ENCODE peak calls at places on chromosomes 5 and 9, in six cellular contexts. Q is HFF-Myc; A is CD8-positive, alpha-beta memory T cell; D is fibroblast of mammary gland; E is cardiac fibroblast; S is Peyer's patch. H is an unnamed sample.

GRCh38 chr5:169202969-169203368 is 98.0 kb downstream of the SLIT3 start:
- DNase-seq in Q (no peak), A (no peak), D (peak; percentile 60), E (peak; percentile 55), S (no peak), H (no peak)

GRCh38 chr5:124065508-124065907 is 553.5 kb downstream of the CSNK1G3 start:
- DNase-seq in Q (no peak), A (no peak), D (peak; percentile 4), E (no peak), S (no peak), H (no peak)

GRCh38 chr5:177510567-177511053 is 984 bp upstream of the DOK3 start:
- DNase-seq in Q (no peak), A (no peak), D (no peak), E (no peak), S (no peak), H (peak; percentile 75)

GRCh38 chr9:15642369-15642962 is 89.6 kb downstream of the CCDC171 start:
- DNase-seq in Q (peak; percentile 15), A (peak; percentile 4), D (peak; percentile 60), E (peak; percentile 73), S (no peak), H (peak; percentile 48)

GRCh38 chr5:14873093-14873492 is 1.5 kb upstream of the ANKH start:
- DNase-seq in Q (no peak), A (no peak), D (no peak), E (no peak), S (no peak), H (no peak)

GRCh38 chr5:5320062-5320805 is 102.2 kb upstream of the ICE1 start:
- DNase-seq in Q (no peak), A (no peak), D (no peak), E (no peak), S (no peak), H (no peak)

GRCh38 chr5:142611154-142611553 is 74.7 kb downstream of the FGF1 start:
- DNase-seq in Q (no peak), A (peak; percentile 35), D (peak; percentile 75), E (peak; percentile 77), S (peak; percentile 73), H (peak; percentile 68)

GRCh38 chr5:52837591-52838001 is 49.9 kb downstream of the ITGA1 start:
- DNase-seq in Q (no peak), A (no peak), D (no peak), E (peak; percentile 31), S (no peak), H (no peak)

GRCh38 chr5:130109152-130109551 is 204.9 kb downstream of the CHSY3 start:
- DNase-seq in Q (peak; percentile 10), A (peak; percentile 3), D (peak; percentile 58), E (peak; percentile 70), S (no peak), H (peak; percentile 53)

GRCh38 chr5:139482050-139482889 is at the start of gene STING1:
- DNase-seq in Q (peak; percentile 98), A (peak; percentile 78), D (peak; percentile 96), E (peak; percentile 99), S (peak; percentile 63), H (peak; percentile 77)

GRCh38 chr5:2038337-2039179 is 155.8 kb upstream of the IRX4 start:
- DNase-seq in Q (no peak), A (peak; percentile 55), D (peak; percentile 20), E (peak; percentile 46), S (peak; percentile 59), H (peak; percentile 57)

GRCh38 chr5:143657814-143658395 is 154.1 kb upstream of the HMHB1 start:
- DNase-seq in Q (no peak), A (no peak), D (peak; percentile 28), E (no peak), S (no peak), H (no peak)

GRCh38 chr9:33676746-33677505 is 118.4 kb upstream of the PRSS3 start:
- DNase-seq in Q (no peak), A (peak; percentile 19), D (no peak), E (peak; percentile 18), S (peak; percentile 52), H (no peak)

GRCh38 chr5:172902497-172903472 is 56.4 kb upstream of the RPL26L1 start:
- DNase-seq in Q (no peak), A (no peak), D (peak; percentile 92), E (peak; percentile 93), S (peak; percentile 67), H (no peak)

GRCh38 chr5:169838688-169839087 is 141.6 kb downstream of the INSYN2B start:
- DNase-seq in Q (no peak), A (no peak), D (no peak), E (no peak), S (no peak), H (peak; percentile 81)

GRCh38 chr5:127567026-127567768 is 49.8 kb downstream of the PRRC1 start:
- DNase-seq in Q (no peak), A (no peak), D (no peak), E (no peak), S (no peak), H (peak; percentile 78)

GRCh38 chr9:111052831-111053230 is 14.6 kb upstream of the LPAR1 start:
- DNase-seq in Q (no peak), A (no peak), D (no peak), E (no peak), S (no peak), H (no peak)

GRCh38 chr5:153520137-153520536 is 29.7 kb downstream of the GRIA1 start:
- DNase-seq in Q (no peak), A (no peak), D (no peak), E (no peak), S (no peak), H (no peak)

GRCh38 chr9:90107021-90107771 is 502.4 kb downstream of the GADD45G start:
- DNase-seq in Q (peak; percentile 11), A (no peak), D (peak; percentile 23), E (no peak), S (no peak), H (no peak)

GRCh38 chr9:37784291-37784639 is 599 bp downstream of the EXOSC3 start:
- DNase-seq in Q (no peak), A (no peak), D (peak; percentile 18), E (no peak), S (no peak), H (no peak)

GRCh38 chr9:36937346-36937745 is 96.7 kb downstream of the PAX5 start:
- DNase-seq in Q (no peak), A (no peak), D (no peak), E (no peak), S (no peak), H (no peak)

GRCh38 chr5:102663771-102664530 is 91.2 kb upstream of the PAM start:
- DNase-seq in Q (no peak), A (no peak), D (peak; percentile 14), E (no peak), S (no peak), H (no peak)

GRCh38 chr9:107721705-107722245 is 232.2 kb upstream of the KLF4 start:
- DNase-seq in Q (no peak), A (no peak), D (no peak), E (no peak), S (no peak), H (no peak)

GRCh38 chr5:79077680-79078365 is 8.3 kb downstream of the BHMT2 start:
- DNase-seq in Q (no peak), A (no peak), D (peak; percentile 38), E (no peak), S (no peak), H (no peak)

GRCh38 chr5:159456722-159457462 is 126.6 kb upstream of the IL12B start:
- DNase-seq in Q (no peak), A (no peak), D (peak; percentile 62), E (no peak), S (no peak), H (peak; percentile 94)

GRCh38 chr9:18105996-18106595 is 367.9 kb upstream of the ADAMTSL1 start:
- DNase-seq in Q (no peak), A (no peak), D (no peak), E (no peak), S (no peak), H (no peak)

GRCh38 chr5:36202521-36202961 is 39.2 kb downstream of the NADK2 start:
- DNase-seq in Q (no peak), A (no peak), D (peak; percentile 49), E (peak; percentile 72), S (no peak), H (no peak)

GRCh38 chr9:70352802-70353201 is 61.7 kb downstream of the KLF9 start:
- DNase-seq in Q (no peak), A (peak; percentile 28), D (peak; percentile 25), E (peak; percentile 57), S (no peak), H (no peak)

GRCh38 chr9:19087601-19088000 is 15.1 kb downstream of the HAUS6 start:
- DNase-seq in Q (no peak), A (no peak), D (peak; percentile 81), E (peak; percentile 59), S (peak; percentile 55), H (no peak)

GRCh38 chr9:106019702-106020101 is 325.4 kb downstream of the TMEM38B start:
- DNase-seq in Q (no peak), A (no peak), D (no peak), E (no peak), S (no peak), H (no peak)

GRCh38 chr9:106017198-106017740 is 322.9 kb downstream of the TMEM38B start:
- DNase-seq in Q (no peak), A (no peak), D (no peak), E (no peak), S (no peak), H (no peak)

GRCh38 chr9:106023455-106023854 is 329.1 kb downstream of the TMEM38B start:
- DNase-seq in Q (no peak), A (no peak), D (no peak), E (no peak), S (no peak), H (peak; percentile 2)

DNA sequence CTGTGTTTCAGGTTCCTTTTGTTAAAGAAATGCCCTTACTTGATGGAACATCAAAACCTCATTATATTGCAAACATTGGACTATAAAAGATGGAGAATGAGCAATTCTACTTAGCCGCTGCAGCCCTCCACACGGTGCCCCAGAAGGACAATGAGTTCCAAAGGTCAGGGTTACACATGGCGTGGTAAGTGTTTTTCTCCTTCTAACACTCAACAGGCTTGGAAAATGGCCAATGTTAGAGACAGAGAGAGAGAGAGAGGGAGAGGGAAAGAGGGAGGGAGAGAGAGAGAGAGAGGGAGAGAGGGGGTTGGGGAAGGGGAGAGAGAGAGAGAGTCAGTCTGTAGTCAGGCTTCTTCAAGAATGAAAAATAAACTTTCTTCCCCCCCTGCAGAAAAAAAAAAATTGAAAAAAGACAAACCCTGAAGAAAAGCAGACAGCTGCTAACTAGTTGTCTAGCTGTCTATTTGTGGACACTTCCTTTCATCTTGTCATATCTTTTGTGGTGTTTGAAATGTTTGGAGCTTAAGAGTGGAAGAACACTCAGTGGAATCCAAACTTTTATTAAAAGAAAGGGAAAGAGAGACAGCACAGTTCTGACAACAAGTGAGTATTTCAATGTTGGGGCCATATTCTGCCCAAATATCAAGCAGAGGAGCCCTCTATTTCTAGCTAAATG is 324.8 kb downstream of the TMEM38B start:
- DNase-seq in Q (no peak), A (no peak), D (no peak), E (no peak), S (no peak), H (no peak)
- H3K4me3 ChIP-seq in Q (no peak overlapping the region), A (no peak overlapping the region), D (no peak overlapping the region), E (no peak overlapping the region), S (no peak overlapping the region), H (no peak overlapping the region)

GRCh38 chr5:134813407-134813806 is 32.4 kb upstream of the C5orf24 start:
- DNase-seq in Q (no peak), A (no peak), D (no peak), E (no peak), S (no peak), H (peak; percentile 51)
- H3K4me3 ChIP-seq in Q (no peak overlapping the region), A (no peak overlapping the region), D (no peak overlapping the region), E (no peak overlapping the region), S (no peak overlapping the region), H (no peak overlapping the region)

GRCh38 chr9:95029720-95030119 is 287.8 kb downstream of the FANCC start:
- DNase-seq in Q (no peak), A (no peak), D (no peak), E (no peak), S (no peak), H (no peak)
- H3K4me3 ChIP-seq in Q (no peak overlapping the region), A (no peak overlapping the region), D (no peak overlapping the region), E (no peak overlapping the region), S (no peak overlapping the region), H (no peak overlapping the region)

GRCh38 chr5:16934669-16935068 is 1.4 kb downstream of the MYO10 start:
- DNase-seq in Q (no peak), A (no peak), D (peak; percentile 44), E (peak; percentile 38), S (no peak), H (no peak)
- H3K4me3 ChIP-seq in Q (peak overlapping the region; percentile 78), A (no peak overlapping the region), D (peak overlapping the region; percentile 82), E (peak overlapping the region; percentile 86), S (peak overlapping the region; percentile 85), H (no peak overlapping the region)

H was measured in GM12865.